ENCODE peak calls at places on chromosomes 12 and 14, in seven cellular contexts. J, B, D, C, Y, X and M are unnamed samples.

GRCh38 chr14:87916103-87916885 is 76.7 kb downstream of the GALC start:
- DNase-seq in J (no peak), B (no peak), D (no peak), C (no peak), Y (no peak), X (no peak), M (no peak)

GRCh38 chr12:80151131-80151530 is 51.8 kb downstream of the OTOGL start:
- DNase-seq in J (no peak), B (no peak), D (no peak), C (no peak), Y (no peak), X (no peak), M (no peak)

GRCh38 chr14:93800038-93800937 is 12.0 kb upstream of the PRIMA1 start:
- DNase-seq in J (no peak), B (no peak), D (no peak), C (no peak), Y (no peak), X (no peak), M (no peak)

GRCh38 chr12:79512068-79512467 is 178.7 kb downstream of the PAWR start:
- DNase-seq in J (no peak), B (no peak), D (no peak), C (no peak), Y (no peak), X (no peak), M (no peak)

GRCh38 chr12:40281791-40282364 is 57.1 kb downstream of the LRRK2 start:
- DNase-seq in J (no peak), B (no peak), D (no peak), C (no peak), Y (no peak), X (no peak), M (no peak)

GRCh38 chr12:120961604-120962486 is 16.5 kb upstream of the HNF1A start:
- DNase-seq in J (peak; percentile 37), B (no peak), D (no peak), C (no peak), Y (no peak), X (no peak), M (no peak)

GRCh38 chr14:91219505-91220389 is 24.8 kb downstream of the GPR68 start:
- DNase-seq in J (no peak), B (no peak), D (no peak), C (no peak), Y (no peak), X (no peak), M (no peak)

GRCh38 chr14:105838591-105839424 is 312.4 kb downstream of the TMEM121 start:
- DNase-seq in J (no peak), B (no peak), D (no peak), C (no peak), Y (no peak), X (no peak), M (no peak)

GRCh38 chr12:113241191-113242017 is 20.1 kb downstream of the TPCN1 start:
- DNase-seq in J (peak; percentile 98), B (no peak), D (no peak), C (no peak), Y (no peak), X (no peak), M (no peak)

GRCh38 chr12:102484017-102484731 is 3.8 kb upstream of the IGF1 start:
- DNase-seq in J (peak; percentile 61), B (peak; percentile 23), D (peak; percentile 21), C (peak; percentile 68), Y (peak; percentile 10), X (peak; percentile 66), M (peak; percentile 4)

GRCh38 chr12:6201199-6201608 is 1.0 kb downstream of the CD9 start:
- DNase-seq in J (peak; percentile 69), B (no peak), D (no peak), C (peak; percentile 52), Y (no peak), X (no peak), M (no peak)

GRCh38 chr12:55806982-55807381 is 10.5 kb downstream of the SARNP start:
- DNase-seq in J (no peak), B (no peak), D (no peak), C (no peak), Y (no peak), X (no peak), M (no peak)

GRCh38 chr12:127381681-127382080 is 885.3 kb upstream of the TMEM132C start:
- DNase-seq in J (no peak), B (no peak), D (no peak), C (no peak), Y (no peak), X (no peak), M (no peak)

GRCh38 chr12:114478891-114479290 is 72.9 kb upstream of the TBX5 start:
- DNase-seq in J (no peak), B (no peak), D (no peak), C (no peak), Y (no peak), X (no peak), M (no peak)